ENCODE peak calls at places on chromosomes 3 and 15, in seven cellular contexts. O, Y, K, B, V, Q and D are unnamed samples.
A peak's percentile ranks its signal among the peaks of the same experiment; 100 is the strongest.

GRCh38 chr3:150775001-150775599 is 12.1 kb upstream of the SIAH2 start:
- DNase-seq in O (no peak), Y (no peak), K (no peak), B (no peak), V (no peak), Q (no peak), D (no peak)

GRCh38 chr3:150597646-150598045 is 5.5 kb upstream of the SELENOT start:
- DNase-seq in O (no peak), Y (no peak), K (no peak), B (no peak), V (no peak), Q (no peak), D (no peak)

GRCh38 chr15:51499379-51499976 is 123.1 kb downstream of the DMXL2 start:
- DNase-seq in O (peak; percentile 40), Y (peak; percentile 50), K (peak; percentile 54), B (no peak), V (peak; percentile 59), Q (no peak), D (peak; percentile 45)

GRCh38 chr3:41592753-41593152 is 369.1 kb downstream of the ULK4 start:
- DNase-seq in O (no peak), Y (no peak), K (no peak), B (no peak), V (no peak), Q (no peak), D (peak; percentile 11)

GRCh38 chr3:194647747-194648146 is 14.5 kb upstream of the TMEM44 start:
- DNase-seq in O (no peak), Y (no peak), K (no peak), B (no peak), V (no peak), Q (no peak), D (no peak)

GRCh38 chr3:52005571-52005986 is 9.9 kb upstream of the RPL29 start:
- DNase-seq in O (peak; percentile 46), Y (no peak), K (no peak), B (no peak), V (peak; percentile 53), Q (peak; percentile 75), D (no peak)

GRCh38 chr15:100353469-100353868 is 11.7 kb upstream of the ADAMTS17 start:
- DNase-seq in O (no peak), Y (no peak), K (no peak), B (no peak), V (no peak), Q (no peak), D (peak; percentile 82)

GRCh38 chr15:36029606-36030005 is 483.6 kb upstream of the DPH6 start:
- DNase-seq in O (no peak), Y (no peak), K (no peak), B (no peak), V (no peak), Q (no peak), D (no peak)

GRCh38 chr3:38018296-38019266 is 10.9 kb downstream of the PLCD1 start:
- DNase-seq in O (peak; percentile 95), Y (no peak), K (no peak), B (no peak), V (no peak), Q (no peak), D (no peak)

GRCh38 chr3:52402706-52403270 is 42.1 kb downstream of the SEMA3G start:
- DNase-seq in O (no peak), Y (no peak), K (no peak), B (no peak), V (no peak), Q (no peak), D (no peak)

GRCh38 chr15:85457392-85457968 is 77.1 kb downstream of the AKAP13 start:
- DNase-seq in O (no peak), Y (no peak), K (no peak), B (peak; percentile 73), V (no peak), Q (no peak), D (no peak)

GRCh38 chr3:157572559-157573270 is 69.5 kb upstream of the VEPH1 start:
- DNase-seq in O (peak; percentile 69), Y (peak; percentile 50), K (peak; percentile 35), B (no peak), V (peak; percentile 83), Q (no peak), D (peak; percentile 58)

GRCh38 chr3:31345581-31345980 is 187.1 kb upstream of the STT3B start:
- DNase-seq in O (no peak), Y (no peak), K (no peak), B (no peak), V (no peak), Q (no peak), D (no peak)

GRCh38 chr15:39592500-39592899 is 11.6 kb downstream of the THBS1 start:
- DNase-seq in O (no peak), Y (no peak), K (no peak), B (no peak), V (peak; percentile 69), Q (no peak), D (no peak)

GRCh38 chr15:39589193-39589814 is 8.4 kb downstream of the THBS1 start:
- DNase-seq in O (no peak), Y (no peak), K (no peak), B (no peak), V (no peak), Q (no peak), D (no peak)

GRCh38 chr15:39591896-39592315 is 11.0 kb downstream of the THBS1 start:
- DNase-seq in O (no peak), Y (no peak), K (no peak), B (no peak), V (no peak), Q (no peak), D (no peak)

GRCh38 chr15:39589815-39590644 is 9.2 kb downstream of the THBS1 start:
- DNase-seq in O (no peak), Y (no peak), K (no peak), B (no peak), V (peak; percentile 66), Q (no peak), D (no peak)

DNA sequence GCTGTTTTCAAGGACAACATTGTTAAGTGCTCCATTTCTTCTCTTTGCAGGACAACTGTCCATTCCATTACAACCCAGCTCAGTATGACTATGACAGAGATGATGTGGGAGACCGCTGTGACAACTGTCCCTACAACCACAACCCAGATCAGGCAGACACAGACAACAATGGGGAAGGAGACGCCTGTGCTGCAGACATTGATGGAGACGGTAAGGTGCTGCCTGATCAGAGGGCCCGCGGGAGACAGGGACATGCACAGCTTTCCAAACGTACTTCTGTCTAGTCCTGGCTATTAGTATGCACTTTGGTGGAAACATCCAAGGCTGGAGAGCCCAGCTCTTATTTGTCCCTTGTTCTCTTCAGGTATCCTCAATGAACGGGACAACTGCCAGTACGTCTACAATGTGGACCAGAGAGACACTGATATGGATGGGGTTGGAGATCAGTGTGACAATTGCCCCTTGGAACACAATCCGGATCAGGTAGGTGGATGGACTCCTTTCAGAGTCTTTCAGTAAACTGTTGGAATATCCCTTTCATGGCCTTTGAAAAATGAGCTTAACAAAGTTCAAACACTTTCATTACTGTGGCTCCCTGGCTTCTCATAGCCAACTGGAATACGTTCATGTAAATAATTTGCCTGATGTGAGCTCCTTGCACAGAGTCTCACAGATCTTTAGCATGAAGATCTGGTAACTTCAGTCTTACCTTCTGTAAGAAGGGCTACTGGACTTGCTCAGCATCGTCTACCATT is 10.4 kb downstream of the THBS1 start:
- DNase-seq in O (no peak), Y (no peak), K (no peak), B (no peak), V (peak; percentile 63), Q (no peak), D (no peak)
- TF ChIP-seq POLR2A in O (no peak), Y (no peak), K (no peak), B (no peak), V (peak; percentile 90), Q (peak; percentile 29), D (no peak)

DNA sequence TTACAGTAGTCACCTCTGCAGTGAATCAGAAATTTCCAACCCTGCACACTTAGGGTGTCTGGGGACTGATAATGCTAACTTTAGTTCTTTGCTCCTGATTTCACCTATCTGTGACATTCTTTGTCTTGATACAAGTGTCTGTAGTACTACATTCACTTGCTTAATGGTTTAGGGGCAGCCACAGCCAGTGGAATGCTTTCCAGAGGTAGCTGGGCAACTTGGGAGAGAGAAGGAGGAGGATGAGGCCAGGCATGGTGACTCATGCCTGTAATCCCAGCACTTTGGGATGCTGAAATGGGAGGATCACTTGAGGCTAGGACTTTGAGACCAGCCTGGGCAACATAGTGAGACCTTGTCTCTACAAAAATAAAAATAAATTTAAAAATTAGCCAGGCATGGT is 8.5 kb downstream of the BAHD1 start:
- DNase-seq in O (no peak), Y (no peak), K (no peak), B (no peak), V (no peak), Q (no peak), D (no peak)
- TF ChIP-seq MAX in O (no peak), Y (no peak), K (no peak), B (no peak), V (no peak), Q (no peak), D (no peak)

DNA sequence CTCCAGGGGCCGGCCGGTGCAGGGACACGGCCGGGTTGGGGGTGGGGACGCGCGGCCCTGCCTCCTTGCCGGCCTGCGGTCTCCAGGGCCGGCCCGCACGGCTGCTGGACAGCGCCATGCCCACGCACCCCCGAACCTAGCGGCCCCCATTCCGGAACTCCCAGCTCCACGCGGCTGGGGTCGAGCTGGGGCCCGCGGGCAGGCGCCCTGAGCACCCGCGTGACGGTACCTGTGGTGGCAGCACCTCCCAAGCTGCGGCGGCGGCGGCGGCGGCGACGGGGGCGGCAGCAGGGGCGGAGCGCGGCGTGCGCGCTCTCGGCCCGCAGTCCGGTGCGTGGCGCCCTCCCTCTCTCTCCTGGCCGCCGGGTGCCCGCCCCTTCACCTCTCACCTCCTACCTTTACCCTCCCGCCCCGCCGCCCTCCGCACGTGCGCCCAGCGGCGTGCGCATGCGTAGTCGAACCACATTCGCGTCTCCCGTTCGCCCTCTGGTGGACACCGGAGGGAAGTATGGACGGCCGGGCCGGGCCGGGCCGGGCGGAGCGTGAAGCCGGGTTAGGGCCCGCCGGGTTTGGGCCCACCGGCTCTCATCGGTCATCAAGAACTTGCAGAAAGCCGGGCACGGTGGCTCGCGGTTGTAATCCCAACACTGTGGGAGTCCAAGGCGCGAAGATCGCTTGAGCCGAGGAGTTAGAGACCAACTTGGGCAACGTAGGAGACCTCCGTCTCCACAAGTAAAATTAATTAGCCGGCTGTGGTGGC is at the start of gene SCAP:
- DNase-seq in O (peak; percentile 96), Y (peak; percentile 68), K (peak; percentile 59), B (peak; percentile 80), V (peak; percentile 85), Q (peak; percentile 99), D (peak; percentile 92)
- TF ChIP-seq POLR2A in O (peak; percentile 85), Y (peak; percentile 52), K (peak; percentile 38), B (peak; percentile 75), V (peak; percentile 15), Q (no peak), D (no peak)

GRCh38 chr3:133745108-133745507 is 1.1 kb upstream of the TF start:
- DNase-seq in O (no peak), Y (no peak), K (no peak), B (no peak), V (no peak), Q (no peak), D (no peak)

GRCh38 chr3:133745981-133746721 is at the start of gene TF:
- DNase-seq in O (no peak), Y (no peak), K (no peak), B (no peak), V (no peak), Q (no peak), D (no peak)

GRCh38 chr3:133747907-133748639 is 1.9 kb downstream of the TF start:
- DNase-seq in O (peak; percentile 83), Y (no peak), K (no peak), B (no peak), V (no peak), Q (no peak), D (no peak)

GRCh38 chr3:133747373-133747772 is 1.2 kb downstream of the TF start:
- DNase-seq in O (no peak), Y (no peak), K (no peak), B (no peak), V (no peak), Q (no peak), D (no peak)

GRCh38 chr3:133746722-133747086 is 511 bp downstream of the TF start:
- DNase-seq in O (no peak), Y (no peak), K (no peak), B (no peak), V (no peak), Q (no peak), D (no peak)
- TF ChIP-seq MAX in O (no peak), Y (no peak), K (no peak), B (no peak), V (no peak), Q (no peak), D (no peak)